ENCODE peak calls at places on chromosome 20, in eight cellular contexts. Z is HCT116; T is neural progenitor cell; C is lung; F is fibroblast of lung; D is neuronal stem cell; G is CD4-positive, CD25-positive, alpha-beta regulatory T cell; J is prostate gland. R is an unnamed sample. For H3K27me3 and H3K4me1, the result is how much of the 10 kb centered on the place peaks cover.

GRCh38 chr20:33686984-33687366 is 790 bp upstream of the E2F1 start:
- DNase-seq in D (no peak), Z (no peak), F (no peak), J (no peak), T (no peak), G (no peak), C (no peak), R (no peak)

GRCh38 chr20:60926831-60927230 is 325.2 kb upstream of the CDH4 start:
- DNase-seq in T (no peak), J (no peak), C (no peak), F (no peak), Z (no peak), G (no peak), D (no peak), R (no peak)

GRCh38 chr20:13249118-13249859 is 28.2 kb downstream of the ISM1 start:
- DNase-seq in D (no peak), Z (no peak), T (no peak), F (no peak), G (no peak), J (peak), C (no peak), R (no peak)

GRCh38 chr20:9160760-9161159 is 91.9 kb downstream of the PLCB4 start:
- DNase-seq in F (no peak), G (no peak), D (no peak), J (no peak), Z (no peak), T (no peak), C (no peak), R (no peak)

GRCh38 chr20:53201588-53201987 is 229.4 kb downstream of the TSHZ2 start:
- DNase-seq in J (no peak), G (no peak), C (no peak), D (no peak), T (no peak), Z (no peak), F (no peak), R (no peak)

GRCh38 chr20:1813101-1813529 is 82.1 kb upstream of the SIRPA start:
- DNase-seq in D (no peak), Z (no peak), F (peak), J (peak), T (no peak), C (peak), G (no peak), R (peak)

GRCh38 chr20:17444091-17444490 is 87.1 kb downstream of the BFSP1 start:
- DNase-seq in J (no peak), F (no peak), C (no peak), Z (no peak), D (no peak), G (no peak), T (no peak), R (no peak)

GRCh38 chr20:58112017-58112781 is 116.3 kb downstream of the ANKRD60 start:
- DNase-seq in F (peak), Z (no peak), T (no peak), C (peak), J (peak), D (no peak), G (no peak), R (no peak)

GRCh38 chr20:32017711-32018251 is 7.5 kb downstream of the CCM2L start:
- DNase-seq in J (peak), C (peak), Z (peak), T (peak), G (peak), F (no peak), D (peak), R (peak)

GRCh38 chr20:19764207-19764606 is 6.1 kb downstream of the RIN2 start:
- DNase-seq in G (no peak), F (no peak), T (no peak), D (no peak), Z (no peak), C (no peak), J (no peak), R (no peak)

GRCh38 chr20:36929290-36929689 is 22.2 kb downstream of the SAMHD1 start:
- DNase-seq in C (no peak), F (peak), J (no peak), Z (no peak), D (no peak), T (no peak), G (no peak), R (no peak)

GRCh38 chr20:59831901-59832240 is 101.6 kb downstream of the SYCP2 start:
- DNase-seq in G (no peak), F (no peak), T (no peak), C (no peak), J (no peak), Z (no peak), D (no peak), R (no peak)

GRCh38 chr20:15895126-15895525 is 678.1 kb downstream of the KIF16B start:
- DNase-seq in C (no peak), Z (no peak), T (no peak), F (no peak), J (no peak), D (no peak), G (no peak), R (no peak)

GRCh38 chr20:2692886-2693285 is 306 bp downstream of the EBF4 start:
- DNase-seq in D (no peak), T (peak), Z (no peak), C (no peak), J (no peak), G (no peak), F (no peak), R (no peak)

GRCh38 chr20:43987531-43987930 is 72.9 kb downstream of the TOX2 start:
- DNase-seq in J (no peak), T (peak), F (no peak), C (no peak), D (no peak), G (no peak), Z (no peak), R (no peak)

GRCh38 chr20:59460352-59460751 is 144.0 kb upstream of the PHACTR3 start:
- DNase-seq in D (no peak), J (no peak), F (no peak), T (no peak), Z (no peak), G (no peak), C (no peak), R (no peak)

GRCh38 chr20:62651285-62652021 is 9.2 kb downstream of the SLCO4A1 start:
- DNase-seq in D (no peak), Z (no peak), G (peak), J (peak), T (no peak), F (peak), C (peak), R (peak)

GRCh38 chr20:59152559-59153354 is 10.9 kb upstream of the ZNF831 start:
- DNase-seq in D (no peak), T (no peak), C (no peak), J (no peak), Z (no peak), F (no peak), G (no peak), R (no peak)

GRCh38 chr20:20821496-20822260 is 109.2 kb upstream of the RALGAPA2 start:
- DNase-seq in C (no peak), J (peak), D (no peak), T (peak), Z (no peak), F (no peak), G (no peak), R (no peak)

GRCh38 chr20:1171461-1172093 is 13.2 kb downstream of the TMEM74B start:
- DNase-seq in F (peak), D (peak), Z (no peak), G (peak), C (no peak), J (no peak), T (peak), R (peak)

GRCh38 chr20:59006167-59006863 is 739 bp downstream of the CTSZ start:
- DNase-seq in D (no peak), F (no peak), J (no peak), T (no peak), Z (no peak), C (no peak), G (no peak), R (no peak)

GRCh38 chr20:3777726-3778629 is 3.3 kb downstream of the SPEF1 start:
- DNase-seq in Z (no peak), T (peak), D (peak), F (peak), J (no peak), C (peak), G (peak), R (peak)

GRCh38 chr20:6884114-6884513 is 116.6 kb downstream of the BMP2 start:
- DNase-seq in C (no peak), Z (no peak), D (no peak), T (no peak), F (no peak), G (no peak), J (no peak), R (no peak)

GRCh38 chr20:17875106-17875980 is 93.3 kb downstream of the SNX5 start:
- DNase-seq in F (peak), D (no peak), Z (no peak), T (no peak), J (peak), G (no peak), C (peak), R (peak)

GRCh38 chr20:23174821-23175220 is 88.7 kb upstream of the CD93 start:
- DNase-seq in F (no peak), G (no peak), J (no peak), D (no peak), C (no peak), Z (no peak), T (no peak), R (no peak)

GRCh38 chr20:23179766-23180403 is 93.8 kb upstream of the CD93 start:
- DNase-seq in J (no peak), D (no peak), T (no peak), Z (no peak), F (no peak), C (no peak), G (no peak), R (no peak)

GRCh38 chr20:23178806-23179205 is 92.7 kb upstream of the CD93 start:
- DNase-seq in Z (no peak), F (no peak), J (no peak), G (no peak), T (no peak), C (no peak), D (no peak), R (peak)

DNA sequence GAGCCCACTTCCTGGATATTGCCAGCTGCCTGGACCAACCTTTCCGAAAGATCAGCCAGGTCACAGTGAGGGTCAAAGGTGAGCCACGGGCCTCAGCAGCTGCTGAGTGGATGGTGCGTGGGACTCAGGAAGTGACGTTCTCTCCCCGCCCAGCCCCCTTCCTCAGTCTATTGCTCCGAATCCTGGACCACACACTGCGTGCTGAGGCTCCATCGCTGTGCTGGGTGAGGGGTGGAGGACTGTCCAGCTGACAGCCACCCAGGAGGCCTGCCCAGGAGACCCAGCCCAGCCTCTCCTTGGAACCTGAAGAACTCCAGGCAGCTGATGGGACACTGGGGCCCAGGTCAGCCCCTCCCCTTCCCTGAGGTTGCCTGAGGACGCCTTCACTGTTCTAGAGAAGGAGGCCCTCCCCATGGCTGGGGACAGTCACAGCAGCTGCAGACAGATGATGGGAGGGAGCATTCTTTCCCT is 94.4 kb upstream of the CD93 start:
- DNase-seq in T (no peak), C (no peak), G (no peak), J (no peak), Z (no peak), D (no peak), F (no peak), R (peak)
- H3K27me3 ChIP-seq in T (under half), C (under half), G (under half), J (under half), Z (under half), D (under half), F (under half), R (under half)

GRCh38 chr20:50821994-50822393 is 27.1 kb downstream of the BCAS4 start:
- DNase-seq in J (no peak), T (no peak), C (no peak), D (no peak), G (no peak), F (no peak), Z (no peak), R (no peak)

GRCh38 chr20:50823319-50823718 is 28.5 kb downstream of the BCAS4 start:
- DNase-seq in D (no peak), T (no peak), F (no peak), C (no peak), Z (no peak), G (no peak), J (no peak), R (no peak)

GRCh38 chr20:50821257-50821921 is 26.5 kb downstream of the BCAS4 start:
- DNase-seq in Z (no peak), T (no peak), D (no peak), G (no peak), F (no peak), J (no peak), C (no peak), R (no peak)

GRCh38 chr20:50826121-50826520 is 31.3 kb downstream of the BCAS4 start:
- DNase-seq in F (peak), C (no peak), T (no peak), Z (no peak), J (no peak), D (no peak), G (no peak), R (no peak)

GRCh38 chr20:50824137-50824536 is 29.3 kb downstream of the BCAS4 start:
- DNase-seq in G (no peak), F (peak), D (no peak), T (no peak), Z (no peak), C (peak), J (no peak), R (peak)
- H3K4me1 ChIP-seq in G (under half), F (under half), D (under half), T (under half), Z (under half), C (under half), J (under half), R (under half)

GRCh38 chr20:49323622-49324238 is 45.9 kb upstream of the ZNFX1 start:
- DNase-seq in F (peak), D (no peak), J (peak), T (no peak), C (peak), Z (peak), G (peak), R (peak)
- H3K27ac ChIP-seq in F (no peak), D (no peak), J (no peak), T (no peak), C (no peak), Z (no peak), G (no peak), R (no peak)

GRCh38 chr20:22450540-22450939 is 133.8 kb downstream of the FOXA2 start:
- DNase-seq in Z (no peak), T (no peak), D (no peak), F (no peak), C (no peak), G (no peak), J (no peak), R (no peak)

GRCh38 chr20:22442318-22442717 is 142.1 kb downstream of the FOXA2 start:
- DNase-seq in Z (no peak), C (no peak), F (no peak), G (no peak), J (no peak), D (no peak), T (no peak), R (no peak)

GRCh38 chr20:22449115-22449973 is 135.0 kb downstream of the FOXA2 start:
- DNase-seq in J (peak), D (no peak), C (peak), F (no peak), Z (no peak), G (no peak), T (no peak), R (peak)

GRCh38 chr20:22446613-22447447 is 137.5 kb downstream of the FOXA2 start:
- DNase-seq in Z (no peak), G (no peak), C (peak), F (no peak), J (no peak), D (no peak), T (no peak), R (peak)

DNA sequence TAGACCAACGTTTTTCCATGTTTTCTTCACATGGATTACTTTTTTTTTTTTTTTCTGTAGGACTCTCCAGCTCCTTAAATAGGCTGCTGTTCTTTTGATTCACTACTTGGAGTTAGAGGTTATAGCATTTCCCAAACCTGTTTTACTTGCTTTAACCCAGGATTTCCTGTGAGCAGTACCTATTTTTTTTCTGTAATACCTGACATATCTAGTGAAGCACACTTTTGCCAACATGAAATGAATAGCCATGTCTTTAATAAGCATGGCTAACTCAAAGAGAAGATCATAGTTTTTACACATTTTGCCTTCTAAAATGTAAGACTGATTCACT is 137.0 kb downstream of the FOXA2 start:
- DNase-seq in G (no peak), T (no peak), C (no peak), Z (no peak), J (no peak), D (no peak), F (no peak), R (no peak)
- H3K27me3 ChIP-seq in G (under half), T (half or more), C (under half), Z (under half), J (under half), D (under half), F (under half), R (under half)

GRCh38 chr20:25303292-25304024 is 55.6 kb downstream of the PYGB start:
- DNase-seq in F (no peak), D (no peak), Z (no peak), C (no peak), T (no peak), G (no peak), J (no peak), R (peak)

GRCh38 chr20:25301357-25301920 is 53.6 kb downstream of the PYGB start:
- DNase-seq in C (no peak), J (no peak), G (no peak), Z (no peak), T (no peak), D (no peak), F (no peak), R (peak)

GRCh38 chr20:25300496-25301170 is 52.7 kb downstream of the PYGB start:
- DNase-seq in D (no peak), C (no peak), J (no peak), Z (no peak), F (no peak), T (peak), G (no peak), R (peak)

GRCh38 chr20:25304025-25304549 is 56.2 kb downstream of the PYGB start:
- DNase-seq in F (no peak), T (no peak), Z (no peak), D (no peak), C (no peak), J (no peak), G (no peak), R (peak)

GRCh38 chr20:25302596-25302995 is 54.7 kb downstream of the PYGB start:
- DNase-seq in J (no peak), F (no peak), D (no peak), G (no peak), Z (no peak), T (no peak), C (no peak), R (peak)
- H3K4me1 ChIP-seq in J (under half), F (under half), D (under half), G (under half), Z (under half), T (under half), C (under half), R (under half)

GRCh38 chr20:47389867-47390347 is 33.4 kb upstream of the ZMYND8 start:
- DNase-seq in Z (no peak), D (no peak), J (no peak), G (no peak), F (peak), T (no peak), C (no peak), R (no peak)
- H3K27ac ChIP-seq in Z (no peak), D (no peak), J (no peak), G (no peak), F (no peak), T (no peak), C (no peak), R (no peak)

R was measured in right cardiac atrium.